ENCODE peak calls at places on chromosomes 4 and X, in six cellular contexts. S is RWPE1; E is A549; L is AG10803; A is CD4-positive, alpha-beta T cell; I is neural crest cell. U is an unnamed sample.

GRCh38 chr4:174141876-174142275 is 141.6 kb downstream of the FBXO8 start:
- DNase-seq in L (no peak), A (no peak), I (no peak), E (no peak), S (no peak), U (no peak)

GRCh38 chr4:120406960-120407359 is 340.3 kb upstream of the MAD2L1 start:
- DNase-seq in I (no peak), A (no peak), S (no peak), E (no peak), L (no peak), U (no peak)

GRCh38 chr4:156820931-156821330 is 150.7 kb downstream of the PDGFC start:
- DNase-seq in S (no peak), A (no peak), I (no peak), E (no peak), L (peak; percentile 44), U (no peak)

GRCh38 chrX:73563740-73564073 is 710 bp downstream of the CHIC1 start:
- DNase-seq in L (peak; percentile 4), I (no peak), S (no peak), A (no peak), E (peak; percentile 3), U (no peak)

GRCh38 chr4:39759569-39759968 is 61.6 kb downstream of the UBE2K start:
- DNase-seq in A (no peak), E (no peak), I (no peak), L (no peak), S (no peak), U (no peak)

GRCh38 chr4:114386637-114387233 is 211.9 kb upstream of the UGT8 start:
- DNase-seq in I (peak; percentile 23), S (peak; percentile 20), A (no peak), L (peak; percentile 46), E (no peak), U (no peak)

GRCh38 chr4:156811963-156812362 is 159.6 kb downstream of the PDGFC start:
- DNase-seq in A (no peak), S (no peak), L (no peak), I (no peak), E (no peak), U (no peak)

GRCh38 chrX:153642655-153643430 is 4.2 kb upstream of the DUSP9 start:
- DNase-seq in S (no peak), A (no peak), I (no peak), L (no peak), E (no peak), U (no peak)

GRCh38 chr4:7687006-7687405 is 252.3 kb upstream of the PSAPL1 start:
- DNase-seq in L (no peak), A (no peak), I (no peak), S (no peak), E (no peak), U (no peak)

GRCh38 chrX:12702509-12703091 is 88.6 kb upstream of the PRPS2 start:
- DNase-seq in I (peak; percentile 14), A (no peak), E (no peak), L (no peak), S (no peak), U (peak; percentile 22)

GRCh38 chr4:59127748-59128147 is 2017.6 kb upstream of the IGFBP7 start:
- DNase-seq in S (no peak), L (no peak), E (no peak), I (no peak), A (no peak), U (no peak)

GRCh38 chr4:123588631-123589223 is 192.1 kb downstream of the SPRY1 start:
- DNase-seq in L (peak; percentile 61), E (peak; percentile 16), S (no peak), I (no peak), A (no peak), U (no peak)

GRCh38 chr4:156118821-156119220 is 165.2 kb upstream of the CTSO start:
- DNase-seq in S (no peak), E (no peak), A (no peak), I (no peak), L (no peak), U (no peak)

GRCh38 chr4:73007526-73008100 is 61.9 kb downstream of the COX18 start:
- DNase-seq in S (no peak), L (peak; percentile 16), I (no peak), A (no peak), E (no peak), U (no peak)

GRCh38 chr4:129839687-129840086 is 743.7 kb downstream of the C4orf33 start:
- DNase-seq in A (no peak), I (no peak), E (no peak), S (no peak), L (no peak), U (no peak)

GRCh38 chr4:121771869-121772268 is 6.9 kb upstream of the SMIM43 start:
- DNase-seq in S (no peak), I (no peak), A (no peak), L (no peak), E (no peak), U (no peak)

GRCh38 chrX:19857131-19857530 is 30.3 kb downstream of the SH3KBP1 start:
- DNase-seq in S (no peak), E (no peak), A (no peak), L (no peak), I (no peak), U (no peak)

GRCh38 chr4:39975488-39976089 is 2.1 kb downstream of the PDS5A start:
- DNase-seq in E (no peak), A (no peak), S (no peak), L (peak; percentile 33), I (no peak), U (no peak)

GRCh38 chr4:164383187-164384181 is 370.4 kb upstream of the SMIM31 start:
- DNase-seq in I (peak; percentile 40), E (no peak), A (no peak), S (peak; percentile 8), L (no peak), U (peak; percentile 79)

GRCh38 chr4:48968814-48969213 is 17.3 kb upstream of the CWH43 start:
- DNase-seq in E (no peak), A (no peak), I (no peak), L (peak; percentile 61), S (peak; percentile 73), U (no peak)

GRCh38 chr4:152224872-152225420 is 310.9 kb downstream of the FBXW7 start:
- DNase-seq in S (no peak), A (no peak), I (no peak), L (no peak), E (no peak), U (no peak)

GRCh38 chr4:10403633-10404445 is 53.4 kb downstream of the ZNF518B start:
- DNase-seq in L (peak; percentile 56), E (peak; percentile 5), S (peak; percentile 26), I (peak; percentile 12), A (no peak), U (no peak)

GRCh38 chr4:136009258-136009832 is 1522.9 kb downstream of the PCDH18 start:
- DNase-seq in I (no peak), A (no peak), L (no peak), S (no peak), E (no peak), U (no peak)

GRCh38 chr4:126081336-126081735 is 766.6 kb downstream of the FAT4 start:
- DNase-seq in A (no peak), L (peak; percentile 35), S (no peak), I (no peak), E (no peak), U (no peak)

GRCh38 chrX:18596096-18596495 is 75.8 kb downstream of the RS1 start:
- DNase-seq in S (peak; percentile 3), E (no peak), A (no peak), I (no peak), L (no peak), U (no peak)

GRCh38 chrX:150649096-150649870 is 43.9 kb upstream of the MTMR1 start:
- DNase-seq in A (no peak), E (no peak), S (no peak), I (no peak), L (peak; percentile 69), U (peak; percentile 12)

GRCh38 chrX:82218361-82218760 is 1016.5 kb downstream of the SH3BGRL start:
- DNase-seq in L (peak; percentile 0), E (no peak), A (no peak), S (peak; percentile 0), I (no peak), U (no peak)
- TF ChIP-seq CTCF in L (no peak), E (no peak), A (no peak), S (no peak), I (peak; percentile 63), U (peak; percentile 68)

GRCh38 chr4:134762053-134762452 is 560.5 kb upstream of the PABPC4L start:
- DNase-seq in E (no peak), A (no peak), I (no peak), L (no peak), S (no peak), U (no peak)
- TF ChIP-seq CTCF in E (no peak), A (no peak), I (peak; percentile 35), L (no peak), S (no peak), U (no peak)

DNA sequence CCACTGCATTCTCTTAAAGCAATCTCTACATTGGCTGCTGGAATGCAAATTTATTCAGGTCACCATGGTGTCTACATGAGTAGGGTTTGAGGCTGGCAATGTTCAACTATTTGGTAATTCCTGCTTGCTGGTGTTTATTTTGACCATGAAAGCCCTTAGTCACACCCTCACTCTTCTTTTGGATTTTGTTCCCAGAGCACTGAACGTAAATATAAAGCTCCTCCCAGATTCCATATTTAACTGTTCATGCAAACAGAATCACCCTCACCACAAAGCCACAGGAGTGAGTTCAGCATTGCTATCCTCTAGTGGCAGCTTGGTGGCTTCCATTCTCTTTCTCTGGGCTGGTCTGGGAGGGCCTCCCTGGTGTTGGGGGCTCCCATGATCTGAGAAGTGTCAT is 82.8 kb downstream of the LNX1 start:
- DNase-seq in I (no peak), S (no peak), L (peak; percentile 76), A (no peak), E (no peak), U (no peak)
- TF ChIP-seq CTCF in I (no peak), S (no peak), L (peak; percentile 25), A (no peak), E (no peak), U (no peak)

DNA sequence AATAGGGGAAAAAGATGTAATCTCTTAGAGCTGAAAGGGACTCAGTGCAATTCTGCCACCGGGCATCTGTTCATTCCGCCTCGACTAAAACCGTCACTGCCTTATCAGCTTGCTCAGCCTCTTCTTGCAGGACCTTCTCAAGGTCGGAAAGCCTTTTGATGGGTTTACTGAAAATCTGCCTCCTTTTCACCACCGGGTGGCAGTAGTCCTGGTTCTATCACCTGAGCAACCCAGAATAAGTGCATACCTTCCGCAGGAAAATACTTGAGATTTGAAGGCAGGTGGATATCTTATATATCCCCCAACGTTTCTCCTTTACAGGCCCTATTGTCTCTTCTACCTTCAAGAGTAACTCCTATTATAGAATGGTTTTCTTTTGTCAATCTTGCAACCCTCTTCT is 103.4 kb upstream of the PAK3 start:
- DNase-seq in S (peak; percentile 45), E (peak; percentile 10), L (peak; percentile 12), I (peak; percentile 9), A (no peak), U (peak; percentile 26)
- TF ChIP-seq CTCF in S (peak; percentile 36), E (peak; percentile 48), L (peak; percentile 53), I (peak; percentile 70), A (peak; percentile 21), U (peak; percentile 41)

U was measured in glutamatergic neuron.